ENCODE peak calls at places on chromosomes 6 and 20, in nine cellular contexts. E is SW 1271; A is HFFc6; Z is A172; C is stimulated activated CD8-positive, alpha-beta memory T cell treated with anti-CD3 and anti-CD28 coated beads, Interleukin-2, amount 100 ng/mL, for 1 hour; H is germinal center; I is cardiac muscle cell; F is memory B cell; S is pulmonary artery endothelial cell. T is an unnamed sample.

GRCh38 chr6:37006793-37007339 is 1.4 kb downstream of the FGD2 start:
- DNase-seq in Z (peak; percentile 21), A (peak; percentile 71), H (no peak), I (no peak), S (no peak), C (no peak), F (no peak), E (no peak), T (peak; percentile 78)

GRCh38 chr20:25136643-25137559 is 55.0 kb upstream of the VSX1 start:
- DNase-seq in C (no peak), H (no peak), Z (peak; percentile 97), F (no peak), E (peak; percentile 82), A (peak; percentile 92), I (no peak), S (peak; percentile 3), T (peak; percentile 97)

GRCh38 chr6:117548797-117549301 is 53.5 kb downstream of the GOPC start:
- DNase-seq in S (peak; percentile 58), I (no peak), H (no peak), Z (peak; percentile 79), F (no peak), A (peak; percentile 52), C (no peak), E (peak; percentile 84), T (peak; percentile 18)

GRCh38 chr6:40713002-40713719 is 126.0 kb upstream of the LRFN2 start:
- DNase-seq in I (no peak), S (no peak), H (no peak), F (no peak), C (no peak), E (no peak), Z (no peak), A (no peak), T (no peak)

GRCh38 chr20:61173267-61173666 is 78.8 kb upstream of the CDH4 start:
- DNase-seq in C (no peak), F (no peak), E (no peak), S (no peak), I (no peak), A (no peak), H (no peak), Z (no peak), T (no peak)

GRCh38 chr20:11155156-11155805 is 481.5 kb upstream of the JAG1 start:
- DNase-seq in C (no peak), Z (no peak), E (no peak), H (no peak), F (no peak), I (no peak), S (no peak), A (no peak), T (no peak)

GRCh38 chr20:59385461-59385860 is 85.0 kb downstream of the EDN3 start:
- DNase-seq in H (no peak), C (no peak), Z (no peak), I (peak; percentile 3), F (no peak), E (no peak), A (no peak), S (no peak), T (no peak)

GRCh38 chr20:19881080-19881840 is 123.2 kb downstream of the RIN2 start:
- DNase-seq in H (no peak), S (no peak), C (no peak), Z (no peak), A (no peak), F (no peak), E (no peak), I (no peak), T (no peak)

GRCh38 chr6:39048481-39049399 is at the start of gene GLP1R:
- DNase-seq in C (no peak), F (no peak), H (peak; percentile 13), Z (no peak), I (peak; percentile 34), S (no peak), E (no peak), A (no peak), T (peak; percentile 45)

GRCh38 chr6:57089265-57089664 is 723 bp upstream of the ZNF451 start:
- DNase-seq in I (peak; percentile 1), E (no peak), A (no peak), H (no peak), S (no peak), F (no peak), C (no peak), Z (no peak), T (no peak)

GRCh38 chr6:37209461-37210205 is 39.7 kb downstream of the PIM1 start:
- DNase-seq in E (no peak), H (no peak), S (no peak), I (no peak), A (no peak), Z (no peak), C (peak; percentile 16), F (no peak), T (no peak)

GRCh38 chr20:52078289-52078688 is 113.3 kb downstream of the ZFP64 start:
- DNase-seq in E (no peak), I (no peak), C (no peak), S (no peak), F (no peak), A (no peak), H (no peak), Z (no peak), T (no peak)

GRCh38 chr6:157673596-157673995 is 149.4 kb upstream of the SNX9 start:
- DNase-seq in A (no peak), H (no peak), Z (no peak), I (peak; percentile 17), E (no peak), C (no peak), F (no peak), S (no peak), T (no peak)

GRCh38 chr6:92701425-92702096 is 717.8 kb downstream of the EPHA7 start:
- DNase-seq in C (no peak), F (no peak), Z (no peak), E (no peak), S (no peak), A (no peak), H (no peak), I (no peak), T (no peak)

GRCh38 chr6:165274611-165275010 is 34.8 kb downstream of the C6orf118 start:
- DNase-seq in C (no peak), F (no peak), S (no peak), A (no peak), Z (no peak), I (no peak), H (no peak), E (no peak), T (no peak)

GRCh38 chr6:139982652-139983051 is 608.2 kb upstream of the CITED2 start:
- DNase-seq in S (no peak), I (no peak), F (no peak), H (no peak), C (no peak), A (peak; percentile 78), Z (no peak), E (no peak), T (peak; percentile 69)

GRCh38 chr20:40882173-40882572 is 146.4 kb upstream of the TOP1 start:
- DNase-seq in Z (no peak), S (no peak), F (no peak), A (no peak), I (no peak), C (no peak), E (no peak), H (no peak), T (no peak)

GRCh38 chr6:105374010-105374420 is 28.9 kb downstream of the PREP start:
- DNase-seq in F (no peak), A (peak; percentile 29), S (peak; percentile 59), I (no peak), C (no peak), H (no peak), E (peak; percentile 24), Z (no peak), T (no peak)

GRCh38 chr6:37556884-37557644 is 57.4 kb upstream of the CCDC167 start:
- DNase-seq in C (no peak), F (no peak), I (no peak), H (no peak), S (no peak), A (no peak), E (no peak), Z (peak; percentile 13), T (no peak)

GRCh38 chr20:63931735-63932134 is 24.5 kb downstream of the UCKL1 start:
- DNase-seq in A (no peak), H (no peak), F (no peak), S (no peak), Z (no peak), I (no peak), E (no peak), C (no peak), T (no peak)

GRCh38 chr6:134835998-134836397 is 113.9 kb downstream of the ALDH8A1 start:
- DNase-seq in E (no peak), A (no peak), C (no peak), S (no peak), H (no peak), I (no peak), Z (no peak), F (no peak), T (no peak)

GRCh38 chr20:58772786-58773185 is 77.9 kb downstream of the GNAS-AS1 start:
- DNase-seq in A (no peak), C (no peak), S (no peak), I (no peak), E (no peak), F (no peak), H (no peak), Z (no peak), T (no peak)

GRCh38 chr6:108941281-108941680 is 93.1 kb downstream of the ARMC2 start:
- DNase-seq in H (no peak), C (no peak), E (no peak), F (no peak), I (no peak), Z (no peak), S (no peak), A (no peak), T (no peak)

GRCh38 chr20:17889226-17889625 is 79.4 kb downstream of the SNX5 start:
- DNase-seq in C (no peak), A (peak; percentile 50), Z (no peak), S (no peak), H (no peak), F (no peak), I (no peak), E (peak; percentile 35), T (peak; percentile 5)

GRCh38 chr6:141874930-141875602 is 257.7 kb upstream of the GJE1 start:
- DNase-seq in I (no peak), H (no peak), C (no peak), A (no peak), F (no peak), Z (no peak), E (no peak), S (no peak), T (no peak)

GRCh38 chr6:158711264-158711663 is 61.4 kb downstream of the SYTL3 start:
- DNase-seq in F (no peak), Z (peak; percentile 54), E (no peak), S (no peak), I (no peak), H (no peak), A (no peak), C (no peak), T (no peak)

GRCh38 chr20:36572701-36573102 is 695 bp upstream of the TGIF2 start:
- DNase-seq in F (no peak), S (no peak), I (peak; percentile 36), C (peak; percentile 47), E (no peak), Z (no peak), H (peak; percentile 49), A (peak; percentile 36), T (peak; percentile 7)

GRCh38 chr20:45061244-45061643 is 39.7 kb downstream of the KCNS1 start:
- DNase-seq in S (peak; percentile 24), H (no peak), C (no peak), A (peak; percentile 92), Z (peak; percentile 96), E (peak; percentile 98), I (no peak), F (no peak), T (peak; percentile 90)

GRCh38 chr20:58555078-58555765 is 40.0 kb upstream of the APCDD1L start:
- DNase-seq in S (peak; percentile 53), H (no peak), E (no peak), A (peak; percentile 91), F (no peak), I (no peak), C (no peak), Z (peak; percentile 94), T (peak; percentile 80)

GRCh38 chr6:33868143-33868542 is 64.3 kb upstream of the MLN start:
- DNase-seq in S (no peak), H (no peak), E (no peak), A (no peak), C (no peak), I (no peak), F (no peak), Z (no peak), T (no peak)

GRCh38 chr6:74931567-74931966 is 274.3 kb downstream of the COL12A1 start:
- DNase-seq in S (no peak), I (no peak), A (peak; percentile 63), E (no peak), C (no peak), Z (peak; percentile 4), F (no peak), H (no peak), T (peak; percentile 42)